ENCODE peak calls at places on chromosomes 16 and 17, in ten cellular contexts. L is endothelial cell of umbilical vein, K is heart right ventricle, U is BJ, Z is thoracic aorta, W is A549, F is tibial nerve, G is epithelial cell of proximal tubule, D is lower leg skin, E is HFFc6. Q is an unnamed sample.

GRCh38 chr16:72992142-72992601 is 55.8 kb downstream of the ZFHX3 start:
- DNase-seq in L (no peak), K (no peak), U (no peak), Z (no peak), W (no peak), F (no peak), G (no peak), D (no peak), E (no peak), Q (no peak)

GRCh38 chr16:67151431-67152097 is 766 bp upstream of the B3GNT9 start:
- DNase-seq in L (no peak), K (no peak), U (no peak), Z (no peak), W (peak), F (no peak), G (no peak), D (no peak), E (no peak), Q (no peak)

GRCh38 chr16:64687796-64688195 is 434.1 kb downstream of the CDH11 start:
- DNase-seq in L (no peak), K (no peak), U (no peak), Z (no peak), W (no peak), F (no peak), G (no peak), D (no peak), E (no peak), Q (no peak)

GRCh38 chr16:27221576-27222498 is 18.5 kb downstream of the KDM8 start:
- DNase-seq in L (no peak), K (peak), U (peak), Z (no peak), W (no peak), F (no peak), G (no peak), D (no peak), E (peak), Q (peak)

GRCh38 chr16:2078691-2079090 is 30.9 kb downstream of the TSC2 start:
- DNase-seq in L (no peak), K (no peak), U (no peak), Z (no peak), W (no peak), F (no peak), G (no peak), D (no peak), E (no peak), Q (no peak)

GRCh38 chr17:81890447-81891302 is 711 bp downstream of the ALYREF start:
- DNase-seq in L (peak), K (no peak), U (no peak), Z (no peak), W (no peak), F (no peak), G (no peak), D (no peak), E (no peak), Q (no peak)

GRCh38 chr17:70552982-70553334 is 383.6 kb downstream of the KCNJ2 start:
- DNase-seq in L (peak), K (no peak), U (no peak), Z (no peak), W (no peak), F (no peak), G (no peak), D (no peak), E (no peak), Q (no peak)

GRCh38 chr16:57781741-57782606 is 20.3 kb downstream of the KIFC3 start:
- DNase-seq in L (no peak), K (no peak), U (no peak), Z (no peak), W (no peak), F (no peak), G (no peak), D (no peak), E (peak), Q (no peak)

GRCh38 chr17:80793421-80793820 is 198.2 kb upstream of the CHMP6 start:
- DNase-seq in L (no peak), K (no peak), U (no peak), Z (no peak), W (no peak), F (no peak), G (no peak), D (no peak), E (no peak), Q (no peak)

GRCh38 chr17:39650121-39650579 is 13.2 kb downstream of the STARD3 start:
- DNase-seq in L (no peak), K (no peak), U (no peak), Z (no peak), W (no peak), F (no peak), G (no peak), D (no peak), E (no peak), Q (no peak)

GRCh38 chr17:76261421-76262215 is 3.5 kb upstream of the UBALD2 start:
- DNase-seq in L (peak), K (no peak), U (no peak), Z (no peak), W (no peak), F (no peak), G (no peak), D (no peak), E (no peak), Q (peak)

GRCh38 chr17:46028374-46028773 is 29.3 kb downstream of the STH start:
- DNase-seq in L (no peak), K (no peak), U (no peak), Z (no peak), W (no peak), F (no peak), G (no peak), D (no peak), E (no peak), Q (no peak)

GRCh38 chr16:81560979-81561657 is 116.5 kb downstream of the CMIP start:
- DNase-seq in L (no peak), K (no peak), U (no peak), Z (no peak), W (no peak), F (no peak), G (peak), D (no peak), E (peak), Q (no peak)

GRCh38 chr16:28320741-28321140 is 28.4 kb downstream of the SBK1 start:
- DNase-seq in L (no peak), K (no peak), U (no peak), Z (no peak), W (no peak), F (no peak), G (no peak), D (no peak), E (no peak), Q (no peak)

GRCh38 chr17:70119545-70119944 is 44.5 kb downstream of the KCNJ16 start:
- DNase-seq in L (no peak), K (no peak), U (no peak), Z (no peak), W (no peak), F (no peak), G (no peak), D (no peak), E (no peak), Q (no peak)

GRCh38 chr17:34725740-34726139 is 146.4 kb downstream of the TMEM132E start:
- DNase-seq in L (no peak), K (no peak), U (no peak), Z (no peak), W (no peak), F (no peak), G (no peak), D (no peak), E (no peak), Q (no peak)

GRCh38 chr17:20952183-20952582 is 90.6 kb downstream of the USP22 start:
- DNase-seq in L (no peak), K (no peak), U (no peak), Z (no peak), W (no peak), F (no peak), G (no peak), D (no peak), E (no peak), Q (no peak)

GRCh38 chr16:11916524-11917285 is 949 bp upstream of the GSPT1 start:
- DNase-seq in L (no peak), K (no peak), U (no peak), Z (no peak), W (peak), F (no peak), G (peak), D (no peak), E (peak), Q (no peak)

DNA sequence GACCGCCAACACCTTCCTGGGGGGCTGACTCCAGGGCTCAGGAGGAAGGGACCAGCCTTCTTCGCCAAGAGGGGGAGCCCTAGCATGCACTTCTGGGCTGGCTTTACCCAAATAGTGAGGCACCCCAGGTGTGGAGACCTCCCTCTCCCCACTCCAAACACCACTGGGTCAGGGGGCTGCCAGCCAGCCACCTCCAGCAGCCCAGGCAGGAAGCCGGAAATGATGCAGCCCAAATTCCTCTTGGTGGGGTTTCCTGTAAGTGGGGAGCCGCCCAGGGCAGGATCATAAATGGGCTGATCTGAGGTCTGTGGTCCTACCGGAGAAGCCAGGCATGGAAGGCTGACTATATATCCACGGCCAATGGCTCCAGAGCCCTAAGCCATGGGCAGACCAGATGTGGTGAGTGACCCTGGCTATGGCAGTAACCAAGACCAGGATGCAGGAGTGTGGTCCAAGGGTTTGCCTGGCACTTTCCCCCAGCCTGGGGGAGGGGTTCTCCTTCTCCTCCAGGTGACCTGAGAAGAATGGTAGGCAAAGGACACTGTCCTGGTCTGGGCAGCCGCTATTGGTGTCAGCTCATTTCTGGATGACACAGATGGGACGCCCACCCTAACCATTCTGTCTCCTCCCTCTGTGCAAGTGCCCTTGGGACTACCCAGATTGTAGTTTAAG is 4.2 kb downstream of the GIT1 start:
- DNase-seq in L (peak), K (peak), U (no peak), Z (no peak), W (no peak), F (no peak), G (no peak), D (no peak), E (no peak), Q (peak)
- TF ChIP-seq CTCF in L (no peak), K (no peak), U (peak), Z (no peak), W (peak), F (no peak), G (peak), D (no peak), E (peak), Q (peak)

DNA sequence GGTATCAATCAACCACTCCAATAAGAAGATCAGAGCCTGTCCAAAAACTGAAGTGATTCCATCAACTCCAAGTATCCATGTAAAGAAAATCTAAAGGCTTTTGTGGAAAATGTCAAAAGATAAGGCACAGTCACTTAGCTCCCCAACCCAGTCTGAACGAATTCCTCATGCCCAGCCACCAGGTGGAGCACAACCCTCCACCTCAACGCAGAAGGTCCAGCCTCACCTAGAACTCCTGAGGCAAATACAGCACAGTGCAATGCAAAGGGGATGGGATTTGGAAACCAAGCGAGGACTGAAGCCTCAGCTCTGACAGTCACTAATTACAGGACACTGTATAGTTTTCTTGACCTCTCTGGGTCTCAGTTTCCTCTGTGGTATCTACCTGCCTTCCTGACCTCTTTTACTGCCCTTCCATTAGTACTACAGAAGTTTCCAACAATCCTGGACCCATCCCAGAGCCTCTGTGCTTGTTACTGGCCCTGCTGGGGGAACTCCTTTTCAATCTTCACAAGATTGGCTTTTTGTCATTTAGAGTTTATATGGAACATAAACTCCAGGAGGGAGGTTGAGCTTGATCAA is 2.0 kb downstream of the NCBP3 start:
- DNase-seq in L (peak), K (no peak), U (no peak), Z (no peak), W (peak), F (no peak), G (no peak), D (no peak), E (peak), Q (peak)
- TF ChIP-seq CTCF in L (peak), K (peak), U (peak), Z (peak), W (peak), F (no peak), G (peak), D (no peak), E (peak), Q (peak)

DNA sequence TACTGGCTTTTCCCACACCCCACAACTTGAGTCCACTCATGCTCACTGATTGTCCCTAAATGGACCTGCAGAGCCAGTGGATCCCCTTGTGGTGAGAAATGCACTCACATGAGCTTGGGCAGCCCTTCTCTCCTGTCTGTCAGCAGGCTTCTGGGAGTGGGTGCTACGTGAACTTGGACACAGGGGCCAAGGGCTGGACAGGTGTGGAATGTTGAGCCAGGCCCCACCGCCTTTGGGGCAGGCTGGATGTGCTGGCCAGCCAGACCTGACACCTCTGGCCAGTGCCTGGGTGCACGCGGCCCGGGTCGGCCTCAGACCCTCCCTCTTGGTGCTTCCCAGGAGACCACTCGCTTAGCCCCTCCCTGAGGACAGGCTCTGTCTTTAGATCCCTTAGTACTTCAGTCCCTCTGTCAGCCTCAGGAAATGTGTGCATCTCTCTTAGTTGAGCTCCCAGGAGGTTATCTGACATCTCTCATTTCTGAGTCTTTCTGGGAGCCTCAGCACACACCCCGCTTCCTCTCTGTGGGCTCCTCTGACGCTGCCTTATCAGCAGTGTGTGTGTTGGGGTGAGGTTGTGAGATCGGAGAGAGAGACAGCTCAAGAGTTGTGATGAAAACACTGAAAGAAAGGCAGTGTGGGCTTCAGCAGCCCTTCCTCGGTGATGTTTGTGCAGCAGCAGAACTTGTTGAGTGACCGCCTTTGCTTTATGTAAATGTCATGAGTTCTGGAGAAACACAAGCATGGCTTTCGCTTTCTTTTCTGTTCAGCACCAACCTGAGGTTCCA is 117.0 kb downstream of the RAB11FIP4 start:
- DNase-seq in L (no peak), K (no peak), U (no peak), Z (no peak), W (peak), F (no peak), G (no peak), D (no peak), E (no peak), Q (no peak)
- TF ChIP-seq CTCF in L (no peak), K (peak), U (peak), Z (no peak), W (no peak), F (peak), G (peak), D (no peak), E (peak), Q (peak)

DNA sequence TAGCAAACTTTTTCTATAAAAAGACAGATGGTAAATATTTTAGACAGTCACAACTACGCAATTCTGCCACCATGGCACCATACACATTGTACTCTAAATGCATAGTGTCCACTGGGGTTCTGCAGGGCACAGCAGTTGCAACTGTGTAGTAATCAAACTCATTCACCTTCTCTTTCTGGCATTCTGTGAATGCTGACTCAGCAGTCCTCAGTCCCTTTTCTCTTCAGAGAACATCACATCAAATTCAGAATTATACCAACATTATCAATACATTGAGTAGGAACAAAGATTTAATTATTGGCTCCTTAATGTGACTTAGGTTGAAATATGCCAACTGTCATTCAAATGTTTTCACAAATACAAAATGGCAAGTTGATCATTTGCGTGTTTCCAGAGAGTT is 74.2 kb upstream of the N4BP1 start:
- DNase-seq in L (no peak), K (no peak), U (no peak), Z (no peak), W (no peak), F (no peak), G (no peak), D (no peak), E (no peak), Q (no peak)
- TF ChIP-seq CTCF in L (no peak), K (no peak), U (no peak), Z (no peak), W (no peak), F (no peak), G (no peak), D (no peak), E (no peak), Q (no peak)

DNA sequence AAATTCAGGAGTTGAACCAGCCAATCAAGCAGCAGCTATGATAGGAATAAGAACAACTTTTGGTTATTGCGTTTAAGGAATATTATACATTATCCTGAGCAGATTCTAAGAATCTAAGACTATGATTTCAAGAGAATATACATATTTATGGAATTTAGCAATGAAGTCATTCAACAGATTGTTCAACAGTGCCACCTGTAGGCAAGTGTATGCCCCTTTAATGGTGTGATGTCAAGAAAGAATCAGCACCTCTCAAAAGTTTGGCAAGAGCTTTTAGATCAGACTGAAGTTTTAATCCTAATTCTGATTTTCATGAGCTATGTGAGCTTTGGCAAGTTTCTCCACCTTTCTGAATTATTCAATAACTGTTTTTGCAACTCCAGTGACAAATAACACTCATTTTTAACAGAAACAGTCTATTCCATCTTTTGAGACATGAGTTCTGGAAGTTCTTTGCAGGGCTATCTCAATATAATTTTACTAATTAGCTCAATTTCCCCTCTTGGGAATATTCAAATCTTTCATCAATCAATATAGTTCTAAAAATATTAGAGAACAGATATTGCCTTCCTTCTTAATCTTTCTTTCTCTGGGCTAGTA is 474.3 kb upstream of the TOM1L1 start:
- DNase-seq in L (no peak), K (no peak), U (no peak), Z (no peak), W (peak), F (no peak), G (no peak), D (no peak), E (no peak), Q (peak)
- TF ChIP-seq CTCF in L (no peak), K (no peak), U (no peak), Z (no peak), W (peak), F (no peak), G (peak), D (no peak), E (no peak), Q (no peak)

DNA sequence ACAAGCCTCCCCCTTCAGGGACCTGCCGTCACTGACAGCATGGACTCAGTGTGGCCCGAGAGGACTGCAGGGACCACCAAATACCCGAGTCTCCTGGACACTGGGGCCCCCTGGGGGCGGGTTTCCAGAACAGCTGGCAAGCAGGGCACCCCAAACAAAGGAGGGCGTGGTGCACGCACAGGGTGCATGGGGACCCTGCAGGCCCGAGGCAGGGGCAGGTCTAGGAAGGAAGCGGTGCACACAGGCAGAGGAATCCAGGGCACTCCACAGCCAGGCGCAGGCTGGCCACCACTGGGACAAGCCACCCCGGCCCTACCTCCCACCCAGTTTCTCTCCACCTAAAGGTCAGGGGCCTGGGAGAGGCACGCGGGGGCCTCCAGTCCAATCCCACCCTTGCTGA is 28.7 kb upstream of the ENPP7 start:
- DNase-seq in L (no peak), K (no peak), U (no peak), Z (no peak), W (no peak), F (no peak), G (no peak), D (no peak), E (no peak), Q (no peak)
- TF ChIP-seq CTCF in L (no peak), K (no peak), U (no peak), Z (no peak), W (peak), F (no peak), G (no peak), D (no peak), E (peak), Q (no peak)

GRCh38 chr16:23597003-23597756 is 1.1 kb upstream of the NDUFAB1 start:
- DNase-seq in L (peak), K (peak), U (no peak), Z (no peak), W (peak), F (no peak), G (no peak), D (no peak), E (peak), Q (no peak)
- TF ChIP-seq CTCF in L (no peak), K (peak), U (no peak), Z (no peak), W (peak), F (no peak), G (peak), D (peak), E (no peak), Q (peak)